ENCODE peak calls at places on chromosomes 2 and 18, in five cellular contexts. U, P, Q, D and Z are unnamed samples.

GRCh38 chr2:238239552-238239871 is 326 bp downstream of the HES6 start:
- DNase-seq in D (no peak), U (no peak), P (peak), Q (no peak), Z (no peak)

GRCh38 chr18:10460414-10461018 is 6.1 kb downstream of the APCDD1 start:
- DNase-seq in U (no peak), Q (no peak), P (no peak), D (no peak), Z (no peak)

GRCh38 chr2:75494137-75494769 is 66.5 kb downstream of the EVA1A start:
- DNase-seq in Q (no peak), P (no peak), U (no peak), D (no peak), Z (no peak)

GRCh38 chr2:36789181-36789804 is 92.8 kb downstream of the VIT start:
- DNase-seq in P (no peak), U (no peak), D (no peak), Q (no peak), Z (no peak)

GRCh38 chr2:142974288-142975024 is 97.0 kb downstream of the KYNU start:
- DNase-seq in P (no peak), D (no peak), Q (no peak), U (peak), Z (no peak)

GRCh38 chr18:26206488-26206887 is 19.8 kb upstream of the TAF4B start:
- DNase-seq in Q (no peak), D (no peak), U (no peak), P (no peak), Z (no peak)

GRCh38 chr18:9615280-9615797 is 980 bp upstream of the PPP4R1 start:
- DNase-seq in U (peak), P (no peak), D (no peak), Q (no peak), Z (no peak)

GRCh38 chr18:9539283-9539682 is 64.0 kb downstream of the RALBP1 start:
- DNase-seq in P (no peak), D (no peak), U (no peak), Q (no peak), Z (no peak)

GRCh38 chr2:181613241-181613640 is 43.7 kb downstream of the CERKL start:
- DNase-seq in P (no peak), D (no peak), U (no peak), Q (no peak), Z (no peak)

GRCh38 chr2:146365041-146365440 is 1479.8 kb upstream of the ACVR2A start:
- DNase-seq in P (no peak), Q (no peak), U (no peak), D (no peak), Z (no peak)

GRCh38 chr2:207807516-207807915 is 37.8 kb upstream of the FZD5 start:
- DNase-seq in D (no peak), P (no peak), Q (no peak), U (no peak), Z (peak)

GRCh38 chr2:227805578-227805977 is 8.1 kb upstream of the CCL20 start:
- DNase-seq in D (no peak), P (no peak), U (no peak), Q (no peak), Z (peak)

GRCh38 chr2:94873362-94874276 is 2.4 kb downstream of the TEKT4 start:
- DNase-seq in D (no peak), P (no peak), U (no peak), Q (no peak), Z (no peak)

GRCh38 chr2:37324536-37324785 is 172 bp downstream of the PRKD3 start:
- DNase-seq in U (no peak), Q (no peak), P (peak), D (peak), Z (no peak)

GRCh38 chr18:28439870-28440269 is 262.9 kb upstream of the CDH2 start:
- DNase-seq in D (no peak), Q (no peak), U (peak), P (no peak), Z (no peak)

GRCh38 chr2:144078091-144078490 is 441.8 kb downstream of the ZEB2 start:
- DNase-seq in U (no peak), Q (no peak), P (no peak), D (no peak), Z (no peak)

GRCh38 chr2:172429351-172429968 is 2.1 kb downstream of the ITGA6 start:
- DNase-seq in D (no peak), U (no peak), Q (no peak), P (no peak), Z (no peak)

GRCh38 chr2:17918789-17919188 is 40.3 kb downstream of the KCNS3 start:
- DNase-seq in U (no peak), P (peak), Q (no peak), D (no peak), Z (no peak)

GRCh38 chr2:172693037-172693436 is 42.6 kb upstream of the RAPGEF4 start:
- DNase-seq in Q (no peak), P (no peak), U (peak), D (peak), Z (no peak)

GRCh38 chr2:171711351-171711750 is 24.1 kb downstream of the DYNC1I2 start:
- DNase-seq in P (no peak), Q (no peak), U (no peak), D (no peak), Z (no peak)

GRCh38 chr2:230866704-230867561 is 2.2 kb downstream of the ITM2C start:
- DNase-seq in U (no peak), P (no peak), D (no peak), Q (no peak), Z (no peak)
- TF ChIP-seq ESRRA in U (no peak), P (no peak), D (no peak), Q (no peak), Z (no peak)

GRCh38 chr2:109243526-109244425 is 114.8 kb downstream of the SH3RF3 start:
- DNase-seq in P (no peak), D (no peak), Q (no peak), U (no peak), Z (no peak)

GRCh38 chr2:109239720-109240119 is 110.7 kb downstream of the SH3RF3 start:
- DNase-seq in D (no peak), P (no peak), U (no peak), Q (no peak), Z (no peak)

GRCh38 chr2:109242222-109242653 is 113.2 kb downstream of the SH3RF3 start:
- DNase-seq in Q (no peak), P (no peak), U (no peak), D (no peak), Z (no peak)

GRCh38 chr2:109244750-109245382 is 115.9 kb downstream of the SH3RF3 start:
- DNase-seq in U (no peak), D (no peak), Q (no peak), P (no peak), Z (no peak)

GRCh38 chr2:109242654-109243331 is 113.8 kb downstream of the SH3RF3 start:
- DNase-seq in U (no peak), D (no peak), P (no peak), Q (no peak), Z (no peak)
- TF ChIP-seq ESRRA in U (no peak), D (no peak), P (no peak), Q (no peak), Z (no peak)

GRCh38 chr2:220334210-220334609 is 706.8 kb downstream of the SLC4A3 start:
- DNase-seq in D (no peak), P (no peak), Q (no peak), U (no peak), Z (no peak)
- TF ChIP-seq ESRRA in D (no peak), P (no peak), Q (no peak), U (no peak), Z (no peak)

GRCh38 chr2:108586116-108586515 is 51.8 kb downstream of the LIMS1 start:
- DNase-seq in U (no peak), D (no peak), P (no peak), Q (no peak), Z (no peak)
- TF ChIP-seq ESRRA in U (no peak), D (no peak), P (no peak), Q (no peak), Z (no peak)

DNA sequence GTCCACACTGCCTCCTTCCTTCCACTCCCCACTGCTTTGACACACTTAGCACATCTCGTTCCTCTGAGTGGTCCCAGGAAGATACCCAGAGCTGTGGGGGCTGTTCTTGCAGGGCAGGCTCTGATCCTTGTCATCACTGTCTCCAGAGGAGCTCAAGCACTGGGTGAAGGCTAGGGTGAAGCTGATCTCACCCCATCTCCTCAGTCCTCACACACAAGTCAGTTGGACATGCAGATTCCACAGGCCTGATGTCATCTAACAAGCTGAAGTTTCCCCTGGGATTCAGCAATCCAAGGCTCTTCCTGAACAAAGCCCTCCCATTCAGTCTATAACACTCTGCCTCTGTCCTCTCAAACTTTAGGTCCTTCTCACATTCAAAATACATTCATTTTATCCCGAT is 90.6 kb upstream of the RAB6C start:
- DNase-seq in P (no peak), D (no peak), Q (no peak), U (no peak), Z (no peak)
- TF ChIP-seq ESRRA in P (no peak), D (no peak), Q (no peak), U (no peak), Z (no peak)

GRCh38 chr2:230751062-230751461 is 38.4 kb downstream of the CAB39 start:
- DNase-seq in U (no peak), D (no peak), P (no peak), Q (no peak), Z (no peak)
- TF ChIP-seq ESRRA in U (no peak), D (no peak), P (no peak), Q (no peak), Z (no peak)

DNA sequence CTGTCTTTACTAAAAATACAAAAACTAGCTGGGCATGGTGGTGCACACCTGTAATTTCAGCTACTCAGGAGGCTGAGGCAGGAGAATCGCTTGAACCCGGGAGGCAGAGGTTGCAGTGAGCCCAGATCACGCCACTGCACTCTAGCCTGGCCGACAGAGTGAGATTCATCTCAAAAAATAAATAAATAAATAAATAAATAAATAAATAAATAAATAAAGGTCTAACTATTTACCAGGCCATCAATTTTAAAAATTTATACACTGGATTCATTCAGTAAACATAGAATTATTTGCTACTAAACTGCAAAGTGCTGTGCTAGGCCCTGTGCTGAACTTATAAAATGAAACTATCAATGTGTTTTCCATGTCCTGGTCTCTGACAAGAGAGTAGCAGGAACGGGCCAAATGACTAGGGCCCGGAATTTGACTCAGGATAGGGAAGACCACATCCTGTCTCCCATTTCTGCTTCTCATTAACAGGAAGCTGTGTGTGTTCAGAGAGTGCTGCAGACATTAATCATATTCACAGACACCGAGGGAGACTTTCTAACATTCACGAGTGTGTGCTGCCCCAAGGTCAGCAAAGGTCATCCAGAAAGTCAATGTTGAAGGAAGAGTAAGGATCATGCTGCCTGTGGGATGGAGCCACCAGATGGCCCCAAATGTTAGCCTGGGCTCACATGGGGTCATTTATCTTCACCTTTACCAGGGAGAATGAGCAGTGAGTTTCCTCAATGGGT is 95.8 kb downstream of the SPP2 start:
- DNase-seq in P (no peak), U (peak), D (no peak), Q (no peak), Z (no peak)
- TF ChIP-seq ESRRA in P (no peak), U (peak), D (no peak), Q (no peak), Z (no peak)

GRCh38 chr18:80132196-80132812 is 23.2 kb downstream of the ADNP2 start:
- DNase-seq in D (no peak), U (no peak), P (no peak), Q (no peak), Z (no peak)
- TF ChIP-seq ESRRA in D (no peak), U (no peak), P (no peak), Q (no peak), Z (no peak)

GRCh38 chr2:239438968-239439367 is 38.1 kb upstream of the HDAC4 start:
- DNase-seq in D (no peak), U (no peak), P (no peak), Q (no peak), Z (no peak)
- TF ChIP-seq ESRRA in D (no peak), U (no peak), P (no peak), Q (no peak), Z (no peak)